ENCODE peak calls at places on chromosomes 16 and 17, in nine cellular contexts. R is esophagus squamous epithelium; B is pancreas; D is osteocyte; H is AG04450; C is CD4-positive, alpha-beta T cell; F is GM23338; K is A549; L is HL-60. I is an unnamed sample.

GRCh38 chr17:35315283-35315682 is 58.1 kb downstream of the SLFN11 start:
- DNase-seq in R (no peak), B (no peak), D (no peak), H (peak; percentile 21), C (no peak), F (no peak), K (no peak), L (no peak), I (peak; percentile 88)

GRCh38 chr16:68363847-68364600 is 53.2 kb downstream of the PRMT7 start:
- DNase-seq in R (no peak), B (no peak), D (no peak), H (no peak), C (no peak), F (no peak), K (no peak), L (no peak), I (no peak)

GRCh38 chr16:72552675-72553074 is 380.7 kb upstream of the PMFBP1 start:
- DNase-seq in R (no peak), B (no peak), D (no peak), H (no peak), C (no peak), F (no peak), K (no peak), L (no peak), I (no peak)

GRCh38 chr16:1000608-1001007 is 19.0 kb downstream of the SOX8 start:
- DNase-seq in R (no peak), B (no peak), D (no peak), H (no peak), C (no peak), F (no peak), K (no peak), L (no peak), I (no peak)

GRCh38 chr16:644556-644955 is 2.9 kb downstream of the MCRIP2 start:
- DNase-seq in R (no peak), B (no peak), D (no peak), H (no peak), C (no peak), F (no peak), K (no peak), L (no peak), I (no peak)

GRCh38 chr17:42180411-42180921 is 476 bp downstream of the KCNH4 start:
- DNase-seq in R (no peak), B (no peak), D (no peak), H (no peak), C (no peak), F (peak; percentile 64), K (no peak), L (no peak), I (no peak)

GRCh38 chr17:78722101-78722761 is 59.8 kb downstream of the CYTH1 start:
- DNase-seq in R (no peak), B (no peak), D (no peak), H (no peak), C (no peak), F (peak; percentile 25), K (no peak), L (no peak), I (no peak)

GRCh38 chr16:49492896-49493620 is 119.5 kb downstream of the C16orf78 start:
- DNase-seq in R (no peak), B (no peak), D (no peak), H (no peak), C (no peak), F (peak; percentile 14), K (no peak), L (no peak), I (no peak)

GRCh38 chr16:51641191-51641765 is 490.2 kb upstream of the SALL1 start:
- DNase-seq in R (no peak), B (no peak), D (no peak), H (no peak), C (no peak), F (no peak), K (no peak), L (no peak), I (no peak)

GRCh38 chr17:2215616-2216364 is 87.8 kb downstream of the SMG6 start:
- DNase-seq in R (no peak), B (no peak), D (no peak), H (peak; percentile 85), C (peak; percentile 62), F (peak; percentile 78), K (no peak), L (no peak), I (peak; percentile 94)

GRCh38 chr16:25126820-25127232 is 15.3 kb downstream of the LCMT1 start:
- DNase-seq in R (no peak), B (peak; percentile 41), D (no peak), H (peak; percentile 54), C (no peak), F (no peak), K (peak; percentile 60), L (no peak), I (no peak)

GRCh38 chr16:65919977-65920376 is 446.5 kb upstream of the CDH5 start:
- DNase-seq in R (no peak), B (no peak), D (no peak), H (no peak), C (no peak), F (no peak), K (no peak), L (no peak), I (no peak)

GRCh38 chr17:62625184-62625869 is 2.1 kb upstream of the MRC2 start:
- DNase-seq in R (no peak), B (no peak), D (no peak), H (no peak), C (no peak), F (no peak), K (no peak), L (peak; percentile 49), I (no peak)

GRCh38 chr16:86022381-86022960 is 123.5 kb downstream of the IRF8 start:
- DNase-seq in R (no peak), B (no peak), D (no peak), H (no peak), C (no peak), F (no peak), K (no peak), L (no peak), I (no peak)

GRCh38 chr16:85302848-85303353 is 190.6 kb upstream of the CIBAR2 start:
- DNase-seq in R (no peak), B (no peak), D (no peak), H (no peak), C (no peak), F (no peak), K (no peak), L (no peak), I (no peak)

GRCh38 chr17:56217921-56218320 is 64.6 kb downstream of the ANKFN1 start:
- DNase-seq in R (no peak), B (no peak), D (no peak), H (no peak), C (no peak), F (no peak), K (no peak), L (no peak), I (no peak)

DNA sequence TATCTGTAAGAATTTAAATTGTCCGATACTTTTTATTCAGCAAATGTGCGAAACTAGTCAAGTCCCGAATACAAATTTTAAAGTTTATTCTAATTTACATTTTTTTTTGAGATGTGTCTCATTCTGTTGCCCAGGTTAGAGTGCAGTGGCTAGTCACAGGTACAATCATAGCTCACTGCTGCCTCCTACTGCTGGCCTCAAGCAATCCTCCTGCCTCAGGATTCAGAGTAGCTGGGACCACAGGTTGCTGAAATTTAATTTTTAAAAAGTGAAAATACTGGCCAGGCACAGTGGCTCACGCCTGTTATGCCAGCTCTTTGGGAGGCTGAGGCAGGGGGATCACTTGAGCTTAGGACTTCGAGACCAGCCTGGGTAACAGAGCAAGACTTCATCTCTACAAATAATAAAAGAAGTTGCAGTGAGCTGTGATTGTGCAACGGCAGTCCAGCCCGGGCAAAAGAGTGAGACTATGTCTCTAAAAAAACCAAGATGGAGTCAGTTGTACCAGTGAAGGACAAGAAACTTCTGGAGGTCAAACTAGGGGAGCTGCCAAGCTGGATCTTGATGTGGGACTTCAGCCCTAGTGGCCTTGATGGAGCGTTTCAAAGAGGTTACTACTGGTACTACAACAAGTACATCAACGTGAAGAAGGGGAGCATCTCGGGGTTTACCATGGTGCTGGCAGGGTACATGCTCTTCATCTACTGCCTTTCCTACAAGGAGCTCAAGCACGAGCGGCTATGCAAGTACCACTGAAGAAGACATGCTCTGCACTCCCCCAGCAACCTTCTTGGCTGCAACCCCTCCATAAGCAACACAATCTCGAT is 5.6 kb downstream of the POLG2 start:
- DNase-seq in R (no peak), B (no peak), D (no peak), H (no peak), C (peak; percentile 28), F (peak; percentile 56), K (no peak), L (peak; percentile 39), I (no peak)
- TF ChIP-seq CTCF in R (peak; percentile 38), B (no peak), D (peak; percentile 66), H (peak; percentile 73), C (peak; percentile 69), F (peak; percentile 64), K (peak; percentile 84), L (peak; percentile 59), I (peak; percentile 68)

GRCh38 chr17:4249452-4250029 is 14.2 kb downstream of the ANKFY1 start:
- DNase-seq in R (no peak), B (no peak), D (no peak), H (no peak), C (no peak), F (peak; percentile 81), K (peak; percentile 78), L (no peak), I (no peak)
- TF ChIP-seq CTCF in R (peak; percentile 31), B (peak; percentile 26), D (peak; percentile 67), H (peak; percentile 63), C (peak; percentile 63), F (peak; percentile 52), K (peak; percentile 62), L (peak; percentile 13), I (peak; percentile 54)

GRCh38 chr17:39077874-39078273 is 73.6 kb downstream of the PLXDC1 start:
- DNase-seq in R (no peak), B (no peak), D (no peak), H (no peak), C (no peak), F (no peak), K (no peak), L (no peak), I (no peak)
- TF ChIP-seq CTCF in R (no peak), B (no peak), D (peak; percentile 12), H (peak; percentile 35), C (no peak), F (peak; percentile 54), K (peak; percentile 12), L (no peak), I (peak; percentile 0)

DNA sequence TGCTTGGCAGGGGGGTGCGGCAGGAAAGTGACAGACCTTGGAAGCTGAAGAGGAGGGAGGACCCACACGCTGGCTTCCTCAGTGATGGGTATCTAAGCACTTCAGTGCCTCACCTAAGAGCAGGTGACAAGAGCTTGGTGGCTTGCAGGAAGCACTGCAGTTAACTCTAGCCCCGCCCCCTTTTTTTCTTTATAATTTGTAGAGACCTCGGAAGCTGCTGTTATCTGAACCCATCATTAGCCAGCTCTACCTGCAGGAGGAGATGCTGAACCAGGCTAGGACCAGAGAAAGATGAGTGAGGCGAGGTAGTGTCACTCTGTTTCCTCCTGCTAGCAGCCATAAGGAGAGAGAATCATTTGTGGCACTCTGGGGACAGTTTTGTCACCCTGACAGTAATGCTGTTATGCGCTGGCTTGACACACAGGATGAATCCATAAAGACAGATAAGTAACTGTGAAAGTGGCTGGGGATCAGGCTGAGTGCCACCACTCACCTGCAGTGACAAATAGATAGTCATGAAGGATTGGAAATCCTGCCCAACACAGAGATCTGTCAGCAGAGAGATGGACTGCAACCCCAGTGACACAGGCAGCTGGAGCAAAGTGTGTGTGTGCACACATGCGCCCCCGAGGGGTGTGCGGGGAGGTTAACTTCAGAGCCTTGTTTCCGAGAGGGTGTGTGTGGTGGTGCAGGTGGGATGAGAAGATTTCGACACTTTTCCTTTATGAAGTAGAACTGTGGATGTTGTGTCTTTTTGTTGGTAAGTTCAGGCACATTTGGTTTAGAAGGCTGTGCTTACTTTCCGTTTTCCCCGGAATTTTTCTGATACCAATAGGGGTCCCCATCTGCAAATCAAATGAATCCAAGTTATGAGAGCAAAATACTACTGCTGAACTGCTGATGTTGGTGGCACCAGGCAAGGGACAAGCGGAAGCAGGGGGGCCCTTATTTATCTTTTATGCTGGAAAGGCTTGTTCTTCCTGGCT is 223.9 kb downstream of the IRX3 start:
- DNase-seq in R (no peak), B (no peak), D (no peak), H (no peak), C (no peak), F (peak; percentile 83), K (no peak), L (no peak), I (no peak)
- TF ChIP-seq CTCF in R (no peak), B (no peak), D (no peak), H (peak; percentile 7), C (no peak), F (peak; percentile 39), K (no peak), L (no peak), I (no peak)